ENCODE peak calls at places on chromosomes 1 and 21, in ten cellular contexts. F, M, L, E, Q, X, H, D, T and P are unnamed samples. For H3K4me1 and H3K9me3, the result is how much of the 10 kb centered on the place peaks cover.

GRCh38 chr1:10564063-10564462 is 89.3 kb downstream of the PEX14 start:
- DNase-seq in X (no peak), F (no peak), T (no peak), M (no peak), D (no peak), E (no peak), Q (no peak), L (no peak), H (no peak), P (no peak)

GRCh38 chr1:103108525-103109150 is 316 bp upstream of the COL11A1 start:
- DNase-seq in H (peak), M (no peak), D (no peak), Q (no peak), X (peak), L (peak), F (no peak), T (peak), E (peak), P (no peak)

GRCh38 chr1:6438047-6438525 is 13.5 kb downstream of the ESPN start:
- DNase-seq in F (peak), Q (peak), H (peak), E (peak), X (peak), M (peak), L (peak), T (peak), D (peak), P (peak)

GRCh38 chr21:38957575-38958340 is 152.0 kb downstream of the ETS2 start:
- DNase-seq in M (no peak), D (no peak), F (no peak), L (no peak), X (no peak), H (no peak), T (no peak), E (no peak), Q (no peak), P (no peak)

GRCh38 chr1:150576794-150577556 is 2.4 kb downstream of the MCL1 start:
- DNase-seq in Q (no peak), X (no peak), T (no peak), D (no peak), F (no peak), M (no peak), L (no peak), E (no peak), H (no peak), P (no peak)

GRCh38 chr21:44800103-44800502 is 1.5 kb downstream of the UBE2G2 start:
- DNase-seq in T (no peak), L (no peak), M (no peak), D (no peak), F (no peak), Q (no peak), X (peak), E (no peak), H (peak), P (no peak)

GRCh38 chr1:58409826-58410225 is 136.7 kb downstream of the OMA1 start:
- DNase-seq in Q (no peak), F (peak), X (no peak), H (peak), L (no peak), M (no peak), T (peak), D (no peak), E (no peak), P (no peak)

GRCh38 chr1:170881268-170882265 is 53.8 kb upstream of the MROH9 start:
- DNase-seq in L (no peak), X (no peak), M (peak), H (peak), D (no peak), T (peak), F (peak), E (no peak), Q (no peak), P (no peak)

GRCh38 chr1:157831968-157832626 is 9.5 kb downstream of the CD5L start:
- DNase-seq in X (no peak), M (no peak), T (no peak), E (no peak), L (no peak), Q (no peak), H (no peak), F (no peak), D (no peak), P (no peak)

DNA sequence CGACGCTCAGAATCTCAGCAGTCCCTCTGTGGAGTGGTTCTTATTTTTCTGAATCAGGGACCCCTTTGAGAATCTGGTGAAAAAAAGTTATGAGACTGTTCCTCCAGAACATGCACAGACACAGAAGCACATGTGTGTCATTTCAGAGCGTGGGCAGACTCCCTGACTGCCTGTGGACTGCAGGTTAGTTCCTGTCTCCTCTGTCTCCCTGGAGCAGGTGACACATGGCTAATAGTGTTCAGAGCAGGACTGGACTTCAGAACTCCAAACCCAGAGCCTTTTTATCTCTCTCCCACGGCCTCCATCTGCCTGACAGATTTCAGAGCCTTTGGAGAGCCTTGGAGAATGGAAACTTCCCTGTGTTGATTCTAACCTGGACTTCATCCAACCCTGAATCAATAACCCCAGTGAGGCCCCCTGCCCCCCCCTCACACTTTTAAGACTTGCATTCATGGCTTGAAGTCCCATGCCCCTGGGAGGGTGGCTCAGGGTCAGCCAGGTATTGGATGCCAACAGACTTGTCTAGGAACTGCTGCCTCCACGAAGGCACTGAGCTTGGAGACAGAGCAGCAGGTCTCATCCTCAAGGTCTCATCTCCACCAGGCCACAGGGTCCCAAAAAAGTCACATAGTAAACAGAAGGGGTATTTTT is 44.4 kb downstream of the C1orf198 start:
- DNase-seq in X (no peak), M (no peak), T (no peak), D (no peak), Q (no peak), H (no peak), F (no peak), L (peak), E (no peak), P (no peak)
- H3K4me1 ChIP-seq in X (under half), M (under half), T (under half), D (half or more), Q (under half), H (under half), F (under half), L (half or more), E (under half), P (under half)

GRCh38 chr21:14080764-14081096 is 130.0 kb downstream of the LIPI start:
- DNase-seq in X (no peak), L (no peak), T (peak), Q (no peak), F (no peak), M (no peak), D (no peak), H (no peak), E (no peak), P (no peak)
- H3K9me3 ChIP-seq in X (under half), L (under half), T (under half), Q (under half), F (under half), M (under half), D (under half), H (under half), E (under half), P (under half)

DNA sequence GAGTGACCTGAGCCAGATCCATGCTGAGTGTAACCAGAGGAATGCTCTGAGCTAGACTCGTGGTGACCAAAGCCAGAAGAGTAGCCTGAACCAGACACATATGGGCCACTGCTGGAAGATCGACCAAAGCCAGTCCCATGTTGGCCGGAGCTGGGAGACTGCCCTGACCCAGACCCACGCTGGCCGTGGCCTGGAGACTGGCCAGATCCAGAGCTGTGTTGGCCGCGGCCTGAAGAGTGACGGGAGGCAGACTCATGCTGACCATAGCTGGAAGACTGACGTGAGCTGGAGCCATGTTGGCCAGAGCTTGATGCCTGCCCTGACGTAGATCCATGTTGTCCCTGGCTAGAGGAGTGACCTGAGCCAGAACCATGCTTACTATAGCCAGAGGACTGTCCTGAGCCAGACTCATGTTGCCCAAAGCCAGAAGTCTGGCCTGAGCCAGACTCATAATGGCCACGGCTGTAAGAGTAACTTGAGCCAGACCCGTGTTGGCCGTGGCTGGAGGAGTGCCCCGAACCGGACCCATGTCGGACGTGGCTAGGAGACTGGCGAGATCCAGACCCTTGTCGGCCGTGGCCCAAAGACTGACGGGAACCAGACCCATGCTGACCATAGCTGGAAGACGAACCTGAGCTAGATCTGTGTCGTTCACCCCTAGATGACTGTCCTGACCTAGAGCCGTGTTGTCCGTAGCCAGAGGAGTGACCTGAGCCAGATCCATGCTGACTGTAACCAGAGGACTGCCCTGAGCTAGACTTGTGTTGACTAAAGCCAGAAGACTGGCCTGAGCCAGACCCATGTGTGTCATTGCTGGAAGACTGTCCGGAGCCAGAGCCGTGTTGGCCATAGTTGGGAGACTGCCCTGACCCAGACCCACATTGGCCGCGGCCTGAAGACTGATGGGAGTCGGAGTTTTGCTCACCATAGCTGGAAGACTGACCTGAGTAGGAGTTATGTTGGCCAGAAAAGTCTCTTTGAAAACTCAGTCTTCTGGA is 3.5 kb downstream of the HRNR start:
- DNase-seq in X (no peak), L (no peak), D (no peak), T (no peak), H (no peak), F (no peak), E (no peak), Q (no peak), M (no peak), P (no peak)
- H3K27ac ChIP-seq in X (no peak), L (no peak), D (no peak), T (no peak), H (no peak), F (no peak), E (no peak), Q (no peak), M (no peak), P (no peak)

DNA sequence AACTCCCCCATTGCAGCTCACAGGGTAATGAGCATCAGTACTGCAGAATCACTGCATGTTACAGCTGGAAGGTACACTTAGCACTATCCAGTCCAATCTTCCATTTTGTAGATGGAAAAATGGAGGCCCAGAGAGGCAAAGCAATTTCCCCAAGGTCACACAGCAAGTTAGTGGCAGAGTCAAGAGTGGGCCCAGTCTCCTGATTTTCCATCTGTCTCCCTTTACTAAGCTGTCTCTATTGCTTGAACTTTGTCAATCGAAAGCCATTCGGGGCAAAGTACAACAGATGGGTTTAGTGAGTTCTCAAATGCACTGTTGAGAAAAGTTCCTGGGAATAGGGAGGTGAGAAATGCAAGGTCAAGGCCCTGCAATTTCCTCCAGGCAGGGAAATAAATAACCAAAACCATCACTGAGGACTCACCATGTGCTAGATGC is 50.4 kb upstream of the IFFO2 start:
- DNase-seq in H (no peak), X (no peak), L (no peak), T (no peak), E (no peak), M (no peak), Q (no peak), D (no peak), F (no peak), P (no peak)
- H3K4me1 ChIP-seq in H (under half), X (under half), L (half or more), T (under half), E (under half), M (under half), Q (under half), D (under half), F (under half), P (under half)